ENCODE peak calls at places on chromosomes 13 and 19, in four cellular contexts. X, V, M and A are unnamed samples.

GRCh38 chr13:108120332-108120731 is 95.0 kb downstream of the LIG4 start:
- DNase-seq in X (no peak), V (no peak), M (no peak), A (no peak)

GRCh38 chr13:113777311-113778260 is 18.6 kb downstream of the TMEM255B start:
- DNase-seq in X (peak), V (no peak), M (no peak), A (no peak)

GRCh38 chr13:26988059-26988769 is 183.4 kb downstream of the USP12 start:
- DNase-seq in X (no peak), V (no peak), M (no peak), A (no peak)

GRCh38 chr19:15397782-15398181 is 18.2 kb upstream of the AKAP8 start:
- DNase-seq in X (no peak), V (no peak), M (no peak), A (no peak)

GRCh38 chr13:27079421-27079958 is 92.1 kb downstream of the USP12 start:
- DNase-seq in X (peak), V (no peak), M (no peak), A (no peak)

GRCh38 chr13:40208517-40208916 is 457.9 kb downstream of the FOXO1 start:
- DNase-seq in X (no peak), V (no peak), M (no peak), A (no peak)

GRCh38 chr19:2341247-2341705 is 12.8 kb downstream of the SPPL2B start:
- DNase-seq in X (no peak), V (no peak), M (no peak), A (no peak)

GRCh38 chr19:2949939-2950285 is 5.1 kb upstream of the ZNF77 start:
- DNase-seq in X (no peak), V (no peak), M (peak), A (no peak)

GRCh38 chr19:35845215-35846037 is 6.9 kb downstream of the NPHS1 start:
- DNase-seq in X (peak), V (no peak), M (no peak), A (no peak)

GRCh38 chr19:38519168-38519567 is 85.7 kb downstream of the RYR1 start:
- DNase-seq in X (no peak), V (no peak), M (no peak), A (no peak)
- TF ChIP-seq CTCF in X (no peak), V (no peak), M (no peak), A (no peak)

GRCh38 chr19:4059931-4060620 is 6.6 kb downstream of the ZBTB7A start:
- DNase-seq in X (peak), V (no peak), M (no peak), A (no peak)

GRCh38 chr19:4058696-4059492 is 7.8 kb downstream of the ZBTB7A start:
- DNase-seq in X (no peak), V (no peak), M (peak), A (peak)

GRCh38 chr19:4060621-4061177 is 6.0 kb downstream of the ZBTB7A start:
- DNase-seq in X (no peak), V (no peak), M (no peak), A (no peak)

GRCh38 chr19:4059493-4059880 is 7.2 kb downstream of the ZBTB7A start:
- DNase-seq in X (no peak), V (no peak), M (no peak), A (no peak)

DNA sequence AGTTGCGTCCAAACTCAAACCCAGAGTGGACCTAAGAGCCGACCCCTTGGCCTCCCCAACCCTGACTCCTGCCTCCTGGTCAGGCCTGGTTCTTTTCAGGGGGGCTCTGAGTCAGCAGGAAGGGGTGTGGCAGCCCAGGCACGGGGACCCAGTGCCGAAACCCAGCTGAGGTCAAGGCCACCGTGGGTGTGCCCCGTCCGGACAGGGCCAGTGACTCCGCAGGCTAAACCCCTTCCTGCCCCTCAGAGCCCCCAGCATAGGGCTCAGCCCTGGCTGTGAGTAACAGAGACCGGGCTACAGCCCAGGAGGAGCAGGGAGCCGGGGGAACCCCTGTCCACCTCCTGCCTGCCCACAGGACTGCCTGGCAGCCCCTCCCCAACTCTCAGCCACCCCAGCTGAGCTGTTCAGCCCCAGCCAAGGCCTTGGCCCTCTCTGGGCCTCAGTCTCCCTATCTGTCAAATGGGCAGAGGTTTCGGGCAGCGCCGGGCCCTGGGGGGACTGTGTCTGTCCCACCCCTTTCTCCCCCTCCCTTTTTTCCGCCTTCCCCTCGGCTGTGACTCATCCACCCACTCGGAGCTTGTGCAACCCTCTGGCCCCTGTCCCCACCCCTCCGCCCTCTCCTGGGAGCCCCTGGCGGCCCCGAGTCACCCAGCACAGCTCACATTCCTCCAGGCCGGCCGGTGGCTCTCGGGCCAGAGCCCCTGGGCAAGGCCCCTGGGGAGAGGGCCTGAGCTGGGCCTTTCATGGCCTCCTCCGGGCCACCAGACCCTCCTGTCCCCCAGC is 8.6 kb downstream of the ZBTB7A start:
- DNase-seq in X (peak), V (peak), M (peak), A (no peak)
- TF ChIP-seq CTCF in X (peak), V (no peak), M (no peak), A (no peak)

GRCh38 chr19:38070573-38070972 is 153.4 kb downstream of the DPF1 start:
- DNase-seq in X (peak), V (no peak), M (no peak), A (no peak)

GRCh38 chr19:38076337-38076736 is 147.7 kb downstream of the DPF1 start:
- DNase-seq in X (no peak), V (no peak), M (no peak), A (no peak)

GRCh38 chr19:38072776-38073411 is 151.1 kb downstream of the DPF1 start:
- DNase-seq in X (no peak), V (no peak), M (no peak), A (no peak)

GRCh38 chr19:38071647-38072046 is 152.4 kb downstream of the DPF1 start:
- DNase-seq in X (no peak), V (no peak), M (no peak), A (no peak)

DNA sequence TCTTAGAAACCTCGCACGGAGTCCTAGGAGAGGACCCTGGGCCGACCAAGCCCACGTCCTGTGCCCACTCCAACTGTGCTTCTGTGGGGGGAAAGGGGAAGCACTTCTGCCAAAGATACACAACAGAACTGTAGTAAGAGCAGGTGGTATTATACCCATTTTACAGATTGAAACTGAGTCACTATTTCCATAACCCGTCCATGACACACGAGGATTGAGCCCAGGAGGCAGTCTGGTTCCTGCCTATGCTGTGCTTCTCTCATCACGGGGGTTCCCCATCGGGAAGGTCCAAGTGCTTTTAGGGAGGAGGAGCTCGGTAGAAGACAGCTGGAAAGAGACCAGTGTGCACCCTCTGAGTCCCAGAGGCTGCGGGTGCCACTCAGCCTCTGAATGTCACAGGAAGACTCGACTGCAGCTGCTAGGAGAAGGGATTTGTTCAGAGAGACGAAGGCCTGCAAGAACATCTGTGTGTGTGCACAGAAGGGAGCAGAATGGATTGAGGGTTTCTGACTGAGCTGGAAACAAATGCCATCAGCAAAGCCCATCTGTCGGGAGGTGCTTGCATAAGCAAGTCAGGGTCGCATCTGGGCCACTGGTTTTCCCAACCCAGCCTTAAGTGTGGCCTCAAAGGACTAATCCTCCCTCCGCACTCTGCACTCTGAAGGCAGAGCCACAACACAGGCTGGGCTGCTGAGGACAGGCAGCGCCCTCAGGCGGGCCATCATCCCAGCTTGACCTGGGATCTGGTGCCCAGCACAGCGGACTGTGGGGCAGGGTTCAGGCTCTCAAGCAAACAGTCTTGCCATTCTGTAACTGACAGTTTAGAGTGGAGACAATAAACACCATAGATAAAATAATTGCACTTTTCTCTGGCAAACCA is 150.0 kb downstream of the DPF1 start:
- DNase-seq in X (no peak), V (no peak), M (peak), A (peak)
- TF ChIP-seq CTCF in X (no peak), V (no peak), M (peak), A (peak)

DNA sequence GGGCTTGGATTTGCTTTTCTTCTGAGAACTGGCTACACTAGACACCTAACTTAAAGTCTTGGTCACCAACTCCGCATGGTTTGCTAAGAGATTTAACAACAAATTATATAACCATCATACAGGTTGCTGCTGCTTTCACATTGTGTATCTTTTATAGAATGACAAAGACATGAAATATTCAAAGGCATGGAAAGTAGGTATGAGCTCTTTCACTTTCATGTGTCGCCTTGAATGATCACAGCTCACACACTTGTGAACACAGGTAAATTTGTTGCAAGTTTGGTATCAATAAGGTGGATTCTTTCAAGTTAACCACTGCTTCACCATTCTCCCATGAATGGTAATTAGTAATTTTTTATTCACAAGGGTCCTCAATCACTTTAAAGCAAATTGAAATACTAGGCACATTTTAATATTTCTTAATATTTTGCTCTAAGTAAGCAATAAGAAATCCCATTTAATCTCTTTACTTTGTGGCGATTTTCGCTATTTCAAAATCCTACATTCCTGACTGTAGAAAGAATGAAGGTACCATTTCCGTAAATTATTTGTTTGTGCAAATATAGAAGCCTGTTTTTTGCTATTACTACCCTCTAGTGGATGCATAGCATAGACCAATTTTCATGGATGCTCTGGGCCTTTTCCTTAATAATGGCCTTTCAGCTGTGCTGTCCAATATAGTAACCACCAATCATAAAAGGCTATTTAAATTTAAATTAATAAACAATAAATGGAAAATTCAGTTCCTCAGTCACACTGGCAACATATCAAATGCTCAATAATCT is 45.5 kb upstream of the FREM2 start:
- DNase-seq in X (peak), V (no peak), M (no peak), A (no peak)
- TF ChIP-seq CTCF in X (peak), V (no peak), M (no peak), A (peak)

GRCh38 chr13:112519517-112520060 is 68.4 kb downstream of the TUBGCP3 start:
- DNase-seq in X (no peak), V (no peak), M (no peak), A (no peak)
- TF ChIP-seq CTCF in X (no peak), V (no peak), M (no peak), A (no peak)

GRCh38 chr13:60213236-60213746 is 49.6 kb upstream of the DIAPH3 start:
- DNase-seq in X (no peak), V (no peak), M (no peak), A (no peak)

GRCh38 chr13:60210510-60211065 is 46.9 kb upstream of the DIAPH3 start:
- DNase-seq in X (no peak), V (no peak), M (no peak), A (no peak)

GRCh38 chr13:60214213-60215079 is 50.7 kb upstream of the DIAPH3 start:
- DNase-seq in X (no peak), V (no peak), M (no peak), A (no peak)

GRCh38 chr13:60211548-60211947 is 47.8 kb upstream of the DIAPH3 start:
- DNase-seq in X (no peak), V (no peak), M (no peak), A (no peak)
- TF ChIP-seq CTCF in X (no peak), V (no peak), M (no peak), A (no peak)